ENCODE peak calls at places on chromosomes 13 and 19, in five cellular contexts. V is iris pigment epithelial cell; P is activated T-cell treated with anti-CD3 and anti-CD28 coated beads, Interleukin-2, amount 50 U/mL, for 72 hours; K is cardiac fibroblast; D is nucleus accumbens. F is an unnamed sample.

GRCh38 chr19:4606921-4607678 is 32.2 kb upstream of the TNFAIP8L1 start:
- DNase-seq in P (no peak), K (no peak), V (no peak), D (peak; percentile 3), F (no peak)

GRCh38 chr13:99366075-99366987 is 59.1 kb upstream of the GPR183 start:
- DNase-seq in D (no peak), V (no peak), K (no peak), P (no peak), F (no peak)

GRCh38 chr13:36820222-36820621 is 1.2 kb downstream of the RFXAP start:
- DNase-seq in P (no peak), V (no peak), K (peak; percentile 21), D (no peak), F (no peak)

GRCh38 chr19:21326169-21326568 is 3.0 kb downstream of the ZNF708 start:
- DNase-seq in D (no peak), P (no peak), V (no peak), K (no peak), F (no peak)

GRCh38 chr13:95553614-95554385 is 1.3 kb downstream of the CLDN10 start:
- DNase-seq in D (no peak), K (peak; percentile 24), V (no peak), P (no peak), F (no peak)

GRCh38 chr13:79385694-79386093 is 20.4 kb downstream of the RBM26 start:
- DNase-seq in P (peak; percentile 51), K (peak; percentile 52), V (peak; percentile 48), D (no peak), F (no peak)

GRCh38 chr13:40442191-40442590 is 224.2 kb downstream of the FOXO1 start:
- DNase-seq in K (no peak), V (no peak), P (no peak), D (no peak), F (no peak)

GRCh38 chr19:41689993-41690800 is 2.1 kb upstream of the CEACAM7 start:
- DNase-seq in D (no peak), K (no peak), V (no peak), P (no peak), F (no peak)

GRCh38 chr13:111335263-111335662 is 14.8 kb downstream of the TEX29 start:
- DNase-seq in V (no peak), K (no peak), D (no peak), P (no peak), F (no peak)

GRCh38 chr13:64959276-64959675 is 2270.9 kb downstream of the PCDH9 start:
- DNase-seq in D (no peak), P (no peak), K (no peak), V (no peak), F (no peak)

GRCh38 chr13:111006508-111007031 is 91.7 kb upstream of the ANKRD10 start:
- DNase-seq in V (peak; percentile 91), D (no peak), P (no peak), K (peak; percentile 79), F (peak; percentile 55)

GRCh38 chr19:3338541-3339181 is 27.7 kb upstream of the NFIC start:
- DNase-seq in K (no peak), P (peak; percentile 31), D (no peak), V (no peak), F (peak; percentile 89)

GRCh38 chr19:35224681-35225604 is 3.6 kb downstream of the FAM187B start:
- DNase-seq in P (no peak), D (no peak), V (no peak), K (no peak), F (peak; percentile 57)

GRCh38 chr13:50025446-50025845 is 10.2 kb downstream of the KCNRG start:
- DNase-seq in D (no peak), V (no peak), P (no peak), K (no peak), F (no peak)

GRCh38 chr13:21934309-21934708 is 263.4 kb downstream of the FGF9 start:
- DNase-seq in D (no peak), K (no peak), P (no peak), V (no peak), F (no peak)

GRCh38 chr13:33194820-33195692 is 90.5 kb downstream of the STARD13 start:
- DNase-seq in P (no peak), D (no peak), V (peak; percentile 98), K (peak; percentile 99), F (no peak)

GRCh38 chr13:35718084-35718483 is 241.6 kb upstream of the MAB21L1 start:
- DNase-seq in D (no peak), V (no peak), K (no peak), P (no peak), F (no peak)

GRCh38 chr13:57286511-57287098 is 119.6 kb downstream of the PRR20E start:
- DNase-seq in P (no peak), K (no peak), V (no peak), D (no peak), F (no peak)

GRCh38 chr13:24631922-24632321 is 48.3 kb upstream of the ATP12A start:
- DNase-seq in D (no peak), P (no peak), K (no peak), V (peak; percentile 32), F (no peak)

GRCh38 chr13:37208052-37208451 is 102.6 kb upstream of the CSNK1A1L start:
- DNase-seq in K (no peak), P (no peak), V (no peak), D (no peak), F (no peak)

GRCh38 chr19:5001547-5002131 is 32.7 kb downstream of the KDM4B start:
- DNase-seq in P (peak; percentile 16), D (no peak), K (peak; percentile 71), V (peak; percentile 73), F (no peak)

GRCh38 chr19:38190061-38190460 is 34.0 kb downstream of the DPF1 start:
- DNase-seq in P (peak; percentile 16), K (no peak), V (peak; percentile 7), D (no peak), F (no peak)

GRCh38 chr19:12825259-12826131 is 8.9 kb downstream of the RTBDN start:
- DNase-seq in K (peak; percentile 52), V (no peak), D (no peak), P (peak; percentile 59), F (no peak)

GRCh38 chr19:33700408-33700757 is 78.6 kb downstream of the CHST8 start:
- DNase-seq in D (no peak), K (no peak), V (no peak), P (no peak), F (no peak)

F was measured in transverse colon.